ENCODE peak calls at places on chromosomes 12 and 14, in ten cellular contexts. T, S, O, X, C, B, V, Z, W and G are unnamed samples.

GRCh38 chr14:68140111-68140741 is 320.6 kb downstream of the RAD51B start:
- DNase-seq in Z (no peak), S (peak), V (no peak), O (peak), C (no peak), W (no peak), X (no peak), T (peak), B (no peak), G (no peak)

GRCh38 chr12:5201554-5202243 is 158.0 kb downstream of the KCNA5 start:
- DNase-seq in C (peak), Z (peak), V (no peak), W (no peak), O (no peak), S (peak), B (no peak), X (no peak), T (no peak), G (no peak)

GRCh38 chr14:53711205-53711604 is 245.4 kb downstream of the BMP4 start:
- DNase-seq in X (no peak), S (no peak), B (no peak), O (no peak), Z (no peak), V (no peak), W (no peak), T (no peak), C (no peak), G (no peak)

GRCh38 chr14:100035700-100036099 is 29.5 kb upstream of the EVL start:
- DNase-seq in O (no peak), X (no peak), V (no peak), T (no peak), S (no peak), B (no peak), Z (no peak), W (no peak), C (no peak), G (no peak)

GRCh38 chr12:132523576-132524331 is 33.8 kb downstream of the FBRSL1 start:
- DNase-seq in W (no peak), B (peak), O (peak), X (peak), V (peak), Z (peak), C (peak), S (peak), T (peak), G (no peak)

GRCh38 chr12:122886851-122887816 is 8.8 kb downstream of the VPS37B start:
- DNase-seq in C (no peak), T (peak), B (no peak), X (no peak), Z (no peak), W (no peak), V (no peak), O (no peak), S (peak), G (no peak)

GRCh38 chr12:58069268-58069967 is 128.1 kb downstream of the ATP23 start:
- DNase-seq in V (no peak), X (no peak), T (no peak), Z (no peak), O (no peak), W (no peak), C (no peak), B (no peak), S (no peak), G (no peak)

GRCh38 chr14:28661171-28661772 is 105.3 kb upstream of the FOXG1 start:
- DNase-seq in C (no peak), V (no peak), O (no peak), B (no peak), Z (no peak), T (no peak), X (no peak), S (peak), W (no peak), G (no peak)

GRCh38 chr14:38290601-38291190 is 34.8 kb upstream of the CLEC14A start:
- DNase-seq in B (no peak), X (no peak), T (no peak), Z (no peak), C (no peak), O (no peak), S (peak), W (no peak), V (no peak), G (no peak)

GRCh38 chr12:120366341-120366705 is 2.6 kb downstream of the MSI1 start:
- DNase-seq in V (no peak), S (no peak), X (no peak), B (no peak), Z (no peak), C (no peak), O (no peak), T (no peak), W (no peak), G (no peak)

GRCh38 chr12:30953257-30953656 is 26.7 kb downstream of the TSPAN11 start:
- DNase-seq in T (no peak), O (no peak), S (no peak), B (no peak), C (no peak), W (no peak), V (no peak), Z (no peak), X (no peak), G (no peak)

GRCh38 chr12:122029620-122030426 is 8.1 kb downstream of the BCL7A start:
- DNase-seq in O (no peak), V (no peak), B (no peak), C (peak), W (peak), X (no peak), T (peak), S (no peak), Z (no peak), G (no peak)

GRCh38 chr12:52522346-52523011 is 2.3 kb upstream of the KRT5 start:
- DNase-seq in C (no peak), W (peak), O (no peak), S (no peak), B (no peak), X (no peak), T (peak), Z (no peak), V (no peak), G (no peak)

GRCh38 chr14:87102979-87103378 is 890.0 kb downstream of the GALC start:
- DNase-seq in X (no peak), S (no peak), B (no peak), Z (no peak), O (no peak), W (no peak), V (no peak), T (no peak), C (no peak), G (no peak)

GRCh38 chr12:11884661-11885060 is 186.1 kb upstream of the BCL2L14 start:
- DNase-seq in W (no peak), X (no peak), O (no peak), S (peak), Z (no peak), V (no peak), C (no peak), T (no peak), B (no peak), G (no peak)

GRCh38 chr14:64060199-64060545 is 207.4 kb downstream of the SYNE2 start:
- DNase-seq in S (peak), V (no peak), Z (no peak), X (no peak), T (no peak), C (no peak), B (no peak), O (no peak), W (no peak), G (no peak)

GRCh38 chr12:109729837-109730200 is 16.2 kb downstream of the FAM222A start:
- DNase-seq in B (no peak), V (peak), T (peak), W (peak), O (no peak), S (no peak), Z (peak), X (no peak), C (no peak), G (no peak)

GRCh38 chr14:71711131-71711530 is 221.1 kb upstream of the RGS6 start:
- DNase-seq in B (no peak), O (no peak), S (no peak), Z (no peak), T (no peak), X (no peak), V (no peak), W (no peak), C (no peak), G (no peak)

GRCh38 chr12:65965358-65965757 is 141.1 kb downstream of the HMGA2 start:
- DNase-seq in V (no peak), C (no peak), T (no peak), B (no peak), X (no peak), Z (no peak), S (peak), O (no peak), W (no peak), G (no peak)

GRCh38 chr12:41011939-41012338 is 176.2 kb upstream of the PDZRN4 start:
- DNase-seq in Z (no peak), V (no peak), S (no peak), T (no peak), X (no peak), W (no peak), O (no peak), C (no peak), B (no peak), G (no peak)

GRCh38 chr14:53190938-53191337 is 37.8 kb upstream of the DDHD1 start:
- DNase-seq in O (no peak), S (peak), C (no peak), B (no peak), Z (no peak), T (no peak), W (no peak), V (no peak), X (no peak), G (no peak)

GRCh38 chr12:127381681-127382080 is 885.3 kb upstream of the TMEM132C start:
- DNase-seq in T (no peak), S (peak), O (no peak), B (no peak), W (no peak), X (no peak), V (no peak), Z (no peak), C (no peak), G (no peak)

GRCh38 chr12:5096241-5096880 is 52.7 kb downstream of the KCNA5 start:
- DNase-seq in Z (no peak), W (no peak), S (peak), X (no peak), V (no peak), T (no peak), C (no peak), B (no peak), O (no peak), G (no peak)

GRCh38 chr12:92139634-92140555 is 5.8 kb downstream of the BTG1 start:
- DNase-seq in S (peak), O (no peak), C (no peak), Z (no peak), W (no peak), T (no peak), B (no peak), X (no peak), V (no peak), G (no peak)

GRCh38 chr12:6569312-6569711 is 1.2 kb upstream of the NOP2 start:
- DNase-seq in B (no peak), O (no peak), V (no peak), Z (no peak), X (no peak), C (no peak), S (no peak), T (no peak), W (no peak), G (no peak)

GRCh38 chr12:20641127-20641526 is 54.0 kb upstream of the SLCO1C1 start:
- DNase-seq in W (no peak), S (no peak), X (no peak), V (no peak), O (no peak), T (no peak), C (no peak), B (no peak), Z (no peak), G (no peak)

GRCh38 chr14:75299576-75299975 is 20.9 kb downstream of the FOS start:
- DNase-seq in X (no peak), V (no peak), B (no peak), Z (no peak), T (no peak), C (no peak), W (no peak), O (no peak), S (no peak), G (no peak)

GRCh38 chr14:60980811-60981625 is at the start of the genes SLC38A6 and TRMT5:
- DNase-seq in O (peak), T (peak), B (peak), X (peak), Z (peak), V (peak), W (peak), C (peak), S (peak), G (peak)

GRCh38 chr12:39145175-39145999 is 240.0 kb upstream of the CPNE8 start:
- DNase-seq in B (no peak), S (peak), W (peak), C (peak), V (no peak), T (peak), X (no peak), O (no peak), Z (peak), G (no peak)

GRCh38 chr12:69415471-69416275 is 54.5 kb upstream of the FRS2 start:
- DNase-seq in V (no peak), C (peak), T (peak), Z (no peak), S (peak), X (peak), W (no peak), B (no peak), O (peak), G (no peak)

GRCh38 chr14:104196461-104197180 is 58.2 kb downstream of the KIF26A start:
- DNase-seq in W (peak), S (no peak), B (no peak), X (no peak), T (no peak), C (no peak), V (no peak), O (no peak), Z (no peak), G (no peak)
- H3K27ac ChIP-seq in W (no peak), S (no peak), B (no peak), X (no peak), T (no peak), C (no peak), V (no peak), O (no peak), Z (no peak), G (no peak)

GRCh38 chr14:90757452-90757851 is 58.8 kb downstream of the TTC7B start:
- DNase-seq in V (peak), T (no peak), O (no peak), B (no peak), S (no peak), X (no peak), Z (no peak), C (no peak), W (no peak), G (no peak)
- H3K27ac ChIP-seq in V (peak), T (no peak), O (peak), B (no peak), S (no peak), X (no peak), Z (no peak), C (peak), W (no peak), G (peak)

GRCh38 chr14:37237094-37237493 is 39.4 kb downstream of the MIPOL1 start:
- DNase-seq in C (no peak), O (no peak), W (no peak), S (no peak), B (no peak), Z (no peak), V (no peak), X (no peak), T (no peak), G (no peak)

GRCh38 chr14:37230551-37231194 is 32.9 kb downstream of the MIPOL1 start:
- DNase-seq in C (no peak), Z (no peak), B (no peak), W (no peak), S (peak), V (no peak), T (no peak), X (no peak), O (no peak), G (no peak)

GRCh38 chr14:37234222-37234621 is 36.5 kb downstream of the MIPOL1 start:
- DNase-seq in Z (no peak), B (no peak), X (no peak), V (no peak), S (no peak), T (no peak), W (no peak), O (no peak), C (no peak), G (no peak)

GRCh38 chr14:37237735-37238200 is 40.0 kb downstream of the MIPOL1 start:
- DNase-seq in V (no peak), S (no peak), T (no peak), O (no peak), Z (no peak), W (no peak), X (no peak), B (no peak), C (no peak), G (no peak)

DNA sequence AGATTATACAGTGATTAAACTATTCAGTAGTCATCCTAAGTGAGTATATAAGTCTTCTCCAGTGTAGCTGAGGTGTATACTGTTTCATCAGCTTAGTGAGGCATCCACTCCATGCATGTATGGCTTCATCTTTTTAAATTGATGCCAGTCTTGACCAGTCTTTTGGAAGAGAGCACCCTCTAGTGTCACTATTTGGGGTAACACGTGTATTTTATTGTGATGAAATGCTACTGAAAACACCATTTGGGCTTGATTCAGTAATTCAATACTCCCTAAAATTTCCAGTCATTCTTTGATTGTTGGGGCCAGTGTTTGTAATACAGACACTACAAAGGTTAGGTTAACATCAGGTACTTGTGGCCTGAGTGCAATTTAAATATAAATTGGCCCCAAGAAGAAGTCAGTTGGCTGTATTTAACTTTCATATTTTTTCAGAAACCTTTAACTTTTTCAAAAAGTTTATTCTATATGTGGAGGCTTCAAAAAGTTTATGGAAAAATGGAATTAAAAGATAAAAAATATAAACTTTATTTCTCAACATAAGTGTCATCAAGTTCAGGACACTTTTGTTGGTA is 35.3 kb downstream of the MIPOL1 start:
- DNase-seq in X (no peak), W (no peak), B (no peak), O (no peak), C (no peak), T (no peak), V (no peak), Z (no peak), S (peak), G (no peak)
- H3K27ac ChIP-seq in X (no peak), W (no peak), B (no peak), O (no peak), C (no peak), T (no peak), V (no peak), Z (no peak), S (no peak), G (no peak)

DNA sequence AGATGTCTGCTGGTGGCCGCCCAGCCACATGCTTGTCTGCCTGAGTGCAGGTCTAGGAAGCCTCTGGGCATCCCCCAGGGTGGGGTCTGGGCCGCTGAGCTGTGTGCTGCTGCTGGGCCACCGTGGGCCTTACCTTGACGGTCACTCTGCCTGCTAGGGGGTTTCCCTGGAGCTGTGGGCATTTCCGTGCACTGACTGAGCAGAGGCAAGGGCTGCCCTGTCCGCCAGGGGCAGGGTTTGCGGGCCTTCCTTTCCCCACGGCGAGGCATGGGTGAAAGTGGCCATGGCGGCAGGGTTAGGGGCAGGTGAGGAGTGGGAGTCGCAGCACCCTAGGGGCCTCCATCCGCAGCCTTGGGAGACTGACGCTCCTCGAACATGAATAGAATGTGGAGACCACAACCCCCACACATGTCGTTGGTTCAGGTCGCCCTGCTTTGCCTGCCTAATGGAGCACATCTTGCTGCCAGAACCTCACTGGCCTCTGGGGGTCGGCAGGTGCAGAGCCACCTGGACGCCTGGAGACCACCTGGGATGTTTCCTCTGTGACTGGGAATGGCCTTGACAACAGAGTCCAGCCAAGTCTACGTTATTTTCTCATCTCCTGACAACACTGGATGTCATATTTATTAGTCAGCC is 2.5 kb downstream of the ZBTB42 start:
- DNase-seq in V (no peak), W (peak), Z (no peak), B (no peak), S (no peak), T (peak), O (no peak), X (no peak), C (no peak), G (no peak)
- H3K27ac ChIP-seq in V (no peak), W (no peak), Z (no peak), B (no peak), S (no peak), T (no peak), O (no peak), X (no peak), C (no peak), G (no peak)

DNA sequence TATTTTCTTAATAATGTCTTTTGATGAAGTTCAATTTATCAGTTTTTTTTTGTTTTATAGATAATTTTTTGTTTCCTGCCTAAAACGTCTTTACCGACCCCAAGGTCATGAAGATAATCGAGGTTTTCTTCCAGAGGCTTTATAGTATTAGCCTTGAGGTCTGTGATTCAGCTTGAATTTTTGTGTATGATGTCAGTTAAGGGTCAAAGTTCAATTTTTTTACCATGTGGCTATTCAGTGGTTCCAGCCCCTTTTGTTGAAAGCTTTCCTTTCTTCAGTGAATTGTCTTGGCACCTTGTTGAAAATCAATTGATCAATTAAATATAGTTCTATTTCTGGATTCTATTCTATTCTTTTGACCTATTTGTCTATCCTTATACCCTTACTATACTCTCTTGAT is 3.2 kb upstream of the MGST1 start:
- DNase-seq in O (no peak), T (no peak), W (no peak), V (no peak), B (no peak), C (no peak), S (peak), X (no peak), Z (no peak), G (no peak)
- H3K27ac ChIP-seq in O (no peak), T (no peak), W (no peak), V (no peak), B (no peak), C (no peak), S (no peak), X (no peak), Z (no peak), G (no peak)

GRCh38 chr14:59306775-59307174 is 118.3 kb downstream of the DAAM1 start:
- DNase-seq in S (peak), T (no peak), B (no peak), V (no peak), W (no peak), O (no peak), X (no peak), C (no peak), Z (no peak), G (no peak)
- H3K27ac ChIP-seq in S (peak), T (no peak), B (no peak), V (no peak), W (no peak), O (no peak), X (no peak), C (no peak), Z (no peak), G (peak)

DNA sequence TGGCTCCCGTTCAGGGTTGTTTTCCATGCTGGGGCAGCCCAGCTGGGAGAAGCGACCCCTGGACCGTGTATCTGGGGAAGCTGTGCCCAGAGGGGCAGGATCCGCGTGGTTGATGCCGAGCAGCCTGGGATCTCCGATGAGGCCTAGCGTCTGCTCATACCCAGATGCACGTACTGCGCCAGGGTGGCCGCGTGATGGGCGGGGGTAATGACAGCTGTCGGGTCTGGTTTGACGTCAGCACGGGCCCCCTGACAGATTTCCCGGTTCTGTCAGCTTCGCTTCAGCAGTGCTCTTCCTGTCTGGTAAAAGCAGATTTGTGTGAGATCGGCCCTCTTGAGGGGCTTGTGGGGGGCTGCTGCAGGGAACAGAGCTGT is 147.3 kb downstream of the TSPAN9 start:
- DNase-seq in B (no peak), X (no peak), W (peak), T (no peak), Z (no peak), V (no peak), S (no peak), O (no peak), C (no peak), G (no peak)
- H3K27ac ChIP-seq in B (no peak), X (no peak), W (no peak), T (no peak), Z (peak), V (no peak), S (no peak), O (no peak), C (peak), G (no peak)